ENCODE peak calls at places on chromosomes 2 and 18, in six cellular contexts. Q is transverse colon, H is mucosa of descending colon, I is astrocyte of the spinal cord, U is H7, E is epithelial cell of esophagus. Z is an unnamed sample.

GRCh38 chr2:120704696-120705095 is 31.0 kb upstream of the GLI2 start:
- DNase-seq in E (no peak), H (no peak), Q (no peak), I (no peak), U (peak; percentile 43), Z (no peak)

GRCh38 chr2:45212953-45213635 is 203.8 kb upstream of the SIX2 start:
- DNase-seq in U (no peak), I (peak; percentile 47), H (no peak), Q (no peak), E (no peak), Z (no peak)

GRCh38 chr2:17539993-17540812 is at the start of gene VSNL1:
- DNase-seq in U (peak; percentile 88), H (peak; percentile 85), Q (peak; percentile 86), I (peak; percentile 94), E (peak; percentile 95), Z (no peak)

GRCh38 chr2:61978522-61978921 is 73.0 kb downstream of the COMMD1 start:
- DNase-seq in E (no peak), I (no peak), H (peak; percentile 69), Q (peak; percentile 37), U (no peak), Z (no peak)

GRCh38 chr2:98514879-98515570 is 70.4 kb downstream of the INPP4A start:
- DNase-seq in E (peak; percentile 22), H (no peak), U (no peak), I (peak; percentile 60), Q (no peak), Z (no peak)

GRCh38 chr2:77397763-77398162 is 124.4 kb downstream of the LRRTM4 start:
- DNase-seq in E (peak; percentile 29), U (no peak), Q (no peak), I (no peak), H (no peak), Z (no peak)

GRCh38 chr2:233867993-233868532 is at the start of gene MSL3B:
- DNase-seq in Q (peak; percentile 47), I (peak; percentile 55), U (peak; percentile 90), H (peak; percentile 57), E (peak; percentile 55), Z (peak; percentile 72)

GRCh38 chr2:139383532-139383931 is 603.3 kb upstream of the NXPH2 start:
- DNase-seq in U (no peak), Q (no peak), E (no peak), H (no peak), I (no peak), Z (no peak)

GRCh38 chr2:205776139-205776538 is 93.8 kb downstream of the NRP2 start:
- DNase-seq in I (no peak), E (no peak), U (peak; percentile 86), H (peak; percentile 75), Q (peak; percentile 58), Z (peak; percentile 45)

DNA sequence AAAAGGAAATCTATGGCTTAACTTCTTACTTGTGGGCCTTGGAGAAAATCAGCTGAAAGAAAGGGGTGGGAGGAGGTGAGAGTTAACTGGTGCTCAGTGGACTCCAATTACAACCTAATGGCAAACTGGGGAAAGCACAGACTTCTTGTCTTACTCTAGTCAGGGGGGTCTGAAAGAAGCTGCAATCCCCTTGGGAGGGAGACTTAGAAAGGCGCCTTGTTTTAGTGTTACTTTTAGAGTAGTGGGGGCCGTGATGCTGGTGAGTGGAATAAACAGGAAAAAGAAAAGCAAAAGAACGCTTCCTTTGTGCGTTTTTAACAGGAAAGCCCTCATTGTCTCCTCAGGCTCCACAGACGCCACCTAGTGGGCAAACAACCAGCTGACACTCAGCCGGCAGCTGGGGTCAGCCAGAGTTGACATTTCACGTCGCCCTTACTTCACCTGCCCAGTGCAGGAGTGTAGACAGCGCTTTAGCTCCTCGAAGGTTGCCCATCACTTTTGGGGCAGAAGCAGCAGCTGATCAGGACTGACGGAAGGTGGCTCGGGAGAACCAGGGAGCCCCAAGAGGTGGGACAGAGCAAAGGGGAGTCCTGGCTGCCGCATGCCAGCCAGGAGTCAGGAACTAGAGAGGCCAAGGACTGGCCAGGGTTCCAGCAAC is 55.9 kb upstream of the GORASP2 start:
- DNase-seq in Q (peak; percentile 70), U (peak; percentile 87), E (peak; percentile 64), H (peak; percentile 82), I (peak; percentile 76), Z (peak; percentile 72)
- H3K4me3 ChIP-seq in Q (no peak overlapping the region), U (no peak overlapping the region), E (no peak overlapping the region), H (no peak overlapping the region), I (no peak overlapping the region), Z (peak overlapping the region; percentile 42)

DNA sequence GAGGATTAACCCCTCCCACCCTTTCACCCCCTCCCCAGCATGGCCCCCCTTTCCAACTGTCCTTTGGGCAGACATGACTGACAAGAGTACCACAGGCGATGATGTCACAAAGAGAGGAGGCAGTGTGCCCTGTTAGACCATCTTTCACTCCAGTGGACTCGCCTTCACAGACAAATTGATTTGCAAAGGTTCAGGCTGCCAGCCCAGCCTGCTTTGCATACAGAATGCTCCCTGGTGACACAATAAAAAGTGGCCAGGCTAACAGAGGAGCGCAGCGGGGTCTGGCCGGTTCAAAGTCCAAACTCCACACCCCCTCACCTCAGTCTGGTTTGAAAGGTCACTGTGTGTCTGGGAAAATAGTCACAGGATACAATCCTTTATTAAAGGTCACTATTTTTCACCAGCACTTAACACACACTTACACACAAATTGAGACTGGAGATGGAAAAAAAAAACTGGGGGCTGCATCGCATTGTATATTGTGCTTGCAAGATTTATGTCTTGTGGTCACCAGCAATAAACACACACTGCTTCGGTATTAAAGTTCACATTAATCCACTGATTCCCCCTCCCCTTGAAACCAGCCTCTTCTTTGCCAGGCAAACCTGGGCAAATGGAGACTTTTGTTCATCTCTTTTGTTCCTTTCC is 236.9 kb downstream of the BCL11A start:
- DNase-seq in Q (no peak), H (no peak), U (no peak), E (no peak), I (no peak), Z (no peak)
- H3K4me3 ChIP-seq in Q (no peak overlapping the region), H (no peak overlapping the region), U (no peak overlapping the region), E (no peak overlapping the region), I (no peak overlapping the region), Z (no peak overlapping the region)

GRCh38 chr18:58580078-58580477 is 48.8 kb downstream of the ALPK2 start:
- DNase-seq in I (peak; percentile 29), H (no peak), U (no peak), E (no peak), Q (no peak), Z (no peak)
- H3K4me3 ChIP-seq in I (no peak overlapping the region), H (no peak overlapping the region), U (no peak overlapping the region), E (no peak overlapping the region), Q (no peak overlapping the region), Z (no peak overlapping the region)

GRCh38 chr2:393711-394696 is 106.1 kb upstream of the ALKAL2 start:
- DNase-seq in Q (peak; percentile 30), I (peak; percentile 65), E (peak; percentile 56), U (peak; percentile 48), H (peak; percentile 30), Z (peak; percentile 99)
- H3K4me3 ChIP-seq in Q (no peak overlapping the region), I (no peak overlapping the region), E (no peak overlapping the region), U (no peak overlapping the region), H (no peak overlapping the region), Z (peak overlapping the region; percentile 58)

Z was measured in Jurkat, Clone E6-1.